ENCODE peak calls at places on chromosomes 5 and 9, in five cellular contexts. One of them, this sample, is unnamed.
A peak's percentile ranks its signal among the peaks of the same experiment; 100 is the strongest.

GRCh38 chr9:127501821-127502343 is 50.6 kb downstream of the LRSAM1 start:
- DNase-seq in H1: no peak
- DNase-seq in HepG2: no peak
- DNase-seq in IMR-90: peak; percentile 35
- DNase-seq in K562: no peak
- DNase-seq in this sample: no peak

GRCh38 chr5:166786178-166786577 is 1505.3 kb upstream of the WWC1 start:
- DNase-seq in IMR-90: no peak
- DNase-seq in H1: no peak
- DNase-seq in HepG2: no peak
- DNase-seq in K562: no peak
- DNase-seq in this sample: no peak

GRCh38 chr5:50905996-50906395 is 239.6 kb downstream of the PARP8 start:
- DNase-seq in H1: no peak
- DNase-seq in K562: no peak
- DNase-seq in HepG2: no peak
- DNase-seq in IMR-90: no peak
- DNase-seq in this sample: no peak

GRCh38 chr9:114000671-114001409 is 77.3 kb downstream of the AMBP start:
- DNase-seq in H1: no peak
- DNase-seq in K562: no peak
- DNase-seq in IMR-90: peak; percentile 28
- DNase-seq in HepG2: no peak
- DNase-seq in this sample: no peak

GRCh38 chr9:99038396-99038795 is 66.5 kb upstream of the TGFBR1 start:
- DNase-seq in IMR-90: no peak
- DNase-seq in K562: no peak
- DNase-seq in HepG2: no peak
- DNase-seq in H1: no peak
- DNase-seq in this sample: no peak

GRCh38 chr5:157718529-157718928 is 12.7 kb upstream of the THG1L start:
- DNase-seq in H1: no peak
- DNase-seq in IMR-90: peak; percentile 77
- DNase-seq in HepG2: peak; percentile 23
- DNase-seq in K562: peak; percentile 62
- DNase-seq in this sample: peak; percentile 55

GRCh38 chr5:172410160-172410559 is 44.2 kb downstream of the SH3PXD2B start:
- DNase-seq in H1: no peak
- DNase-seq in K562: no peak
- DNase-seq in HepG2: no peak
- DNase-seq in IMR-90: peak; percentile 87
- DNase-seq in this sample: no peak

GRCh38 chr5:95697781-95698681 is 15.2 kb upstream of the SPATA9 start:
- DNase-seq in H1: no peak
- DNase-seq in HepG2: no peak
- DNase-seq in K562: peak; percentile 72
- DNase-seq in IMR-90: no peak
- DNase-seq in this sample: no peak

GRCh38 chr5:136073714-136074113 is 44.9 kb downstream of the TGFBI start:
- DNase-seq in IMR-90: no peak
- DNase-seq in K562: no peak
- DNase-seq in HepG2: no peak
- DNase-seq in H1: no peak
- DNase-seq in this sample: no peak

GRCh38 chr9:83444110-83444509 is 94.1 kb downstream of the FRMD3 start:
- DNase-seq in K562: peak; percentile 13
- DNase-seq in H1: no peak
- DNase-seq in HepG2: no peak
- DNase-seq in IMR-90: no peak
- DNase-seq in this sample: no peak

GRCh38 chr9:91253488-91253887 is 108.2 kb downstream of the AUH start:
- DNase-seq in IMR-90: peak; percentile 31
- DNase-seq in HepG2: peak; percentile 7
- DNase-seq in H1: no peak
- DNase-seq in K562: peak; percentile 58
- DNase-seq in this sample: peak; percentile 17

GRCh38 chr5:82335807-82336206 is 57.7 kb upstream of the RPS23 start:
- DNase-seq in H1: no peak
- DNase-seq in HepG2: no peak
- DNase-seq in IMR-90: peak; percentile 69
- DNase-seq in K562: no peak
- DNase-seq in this sample: no peak

GRCh38 chr5:137649228-137649890 is 86.5 kb downstream of the KLHL3 start:
- DNase-seq in HepG2: no peak
- DNase-seq in IMR-90: peak; percentile 60
- DNase-seq in K562: no peak
- DNase-seq in H1: no peak
- DNase-seq in this sample: no peak

DNA sequence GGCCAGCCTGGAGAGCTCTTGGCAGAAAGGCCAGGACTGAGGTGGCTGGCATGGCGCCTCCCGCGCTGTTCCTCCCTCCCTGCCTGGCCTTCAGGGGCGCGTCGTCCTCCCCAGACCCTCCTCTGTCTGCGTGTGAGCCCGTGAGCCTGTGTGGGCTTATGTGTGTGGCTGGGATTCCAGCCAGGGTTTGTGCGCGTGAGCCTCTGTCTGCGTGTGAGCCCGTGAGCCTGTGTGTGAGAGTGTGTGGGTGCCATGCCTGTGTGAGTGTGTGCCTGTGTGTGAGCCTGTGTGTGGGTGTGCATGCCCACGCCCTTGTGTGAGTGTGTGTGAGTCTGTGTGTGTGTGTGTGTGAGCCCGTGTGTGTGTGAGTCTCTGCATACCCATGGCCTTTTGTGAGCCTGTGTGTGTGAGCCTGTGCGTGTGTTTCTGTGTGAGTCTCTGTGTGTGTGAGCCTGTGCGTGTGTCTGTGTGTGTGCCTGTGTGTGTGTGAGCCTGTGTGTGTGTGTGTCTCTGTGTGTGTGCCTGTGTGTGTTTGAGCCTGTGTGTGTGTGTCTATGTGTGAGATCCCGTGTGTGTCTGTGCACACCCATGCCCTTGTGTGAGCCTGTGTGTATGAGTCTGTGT is 13.0 kb downstream of the RXRA start:
- DNase-seq in H1: no peak
- DNase-seq in HepG2: no peak
- DNase-seq in K562: no peak
- DNase-seq in IMR-90: peak; percentile 59
- DNase-seq in this sample: no peak
- TF ChIP-seq MAFK in H1: no peak
- TF ChIP-seq MAFK in HepG2: no peak
- TF ChIP-seq MAFK in K562: no peak
- TF ChIP-seq MAFK in IMR-90: no peak
- TF ChIP-seq MAFK in this sample: no peak

DNA sequence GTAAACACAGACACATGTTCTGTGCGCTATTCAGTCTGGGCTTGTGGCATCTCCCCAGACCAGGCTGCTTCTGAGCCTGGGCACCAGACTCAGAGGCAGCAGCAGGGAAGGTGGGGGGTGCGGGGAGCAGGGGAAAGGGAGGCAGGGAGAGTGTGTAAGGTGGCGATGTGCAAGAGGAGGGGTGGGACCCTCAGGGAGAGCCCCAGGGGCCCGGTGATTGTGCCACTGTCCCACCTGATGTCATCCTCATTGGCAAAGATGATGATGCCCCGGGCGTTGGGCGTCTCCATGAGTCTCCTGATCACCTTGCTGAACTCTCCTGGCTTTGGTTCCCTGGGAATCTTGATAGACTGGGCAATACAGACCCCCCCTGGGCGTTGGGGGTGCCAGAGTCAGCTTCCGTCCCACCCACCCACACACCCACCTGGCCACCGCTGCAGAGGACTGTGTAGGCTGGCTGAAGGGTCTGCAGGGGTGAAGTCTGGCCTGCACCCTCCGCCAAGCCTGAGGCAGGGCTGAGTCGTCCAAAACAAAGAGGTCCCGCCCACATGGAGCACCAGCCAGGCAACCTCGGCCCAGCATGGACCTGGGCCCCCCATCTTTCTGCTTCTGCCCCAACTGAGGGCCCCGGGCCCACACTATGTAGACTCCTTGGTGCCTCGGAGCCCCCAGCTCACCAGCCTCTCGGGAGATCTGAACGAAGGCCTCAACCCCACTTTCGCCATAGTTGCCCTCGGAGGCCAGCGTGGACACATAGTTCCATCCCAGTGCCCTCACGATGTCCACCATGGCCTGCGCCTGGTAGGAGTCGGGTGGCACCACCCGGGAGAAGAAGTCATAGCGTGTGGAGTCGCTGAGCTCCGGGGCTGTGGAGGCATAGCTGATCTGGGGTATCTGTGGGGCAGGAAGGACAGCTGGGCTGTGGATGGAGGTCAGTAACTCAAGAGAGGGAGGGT is 3.7 kb downstream of the GRM6 start:
- DNase-seq in IMR-90: no peak
- DNase-seq in H1: no peak
- DNase-seq in K562: no peak
- DNase-seq in HepG2: no peak
- DNase-seq in this sample: no peak
- TF ChIP-seq MAFK in IMR-90: no peak
- TF ChIP-seq MAFK in H1: no peak
- TF ChIP-seq MAFK in K562: no peak
- TF ChIP-seq MAFK in HepG2: no peak
- TF ChIP-seq MAFK in this sample: no peak

GRCh38 chr9:116662633-116663032 is 24.5 kb upstream of the TRIM32 start:
- DNase-seq in IMR-90: peak; percentile 12
- DNase-seq in H1: no peak
- DNase-seq in HepG2: no peak
- DNase-seq in K562: no peak
- DNase-seq in this sample: no peak

GRCh38 chr9:116663588-116663987 is 23.5 kb upstream of the TRIM32 start:
- DNase-seq in H1: no peak
- DNase-seq in IMR-90: no peak
- DNase-seq in K562: no peak
- DNase-seq in HepG2: no peak
- DNase-seq in this sample: no peak

GRCh38 chr9:116656977-116657376 is 30.1 kb upstream of the TRIM32 start:
- DNase-seq in HepG2: no peak
- DNase-seq in H1: no peak
- DNase-seq in IMR-90: peak; percentile 12
- DNase-seq in K562: no peak
- DNase-seq in this sample: no peak

GRCh38 chr9:116658265-116658664 is 28.8 kb upstream of the TRIM32 start:
- DNase-seq in H1: no peak
- DNase-seq in HepG2: no peak
- DNase-seq in K562: no peak
- DNase-seq in IMR-90: no peak
- DNase-seq in this sample: no peak

DNA sequence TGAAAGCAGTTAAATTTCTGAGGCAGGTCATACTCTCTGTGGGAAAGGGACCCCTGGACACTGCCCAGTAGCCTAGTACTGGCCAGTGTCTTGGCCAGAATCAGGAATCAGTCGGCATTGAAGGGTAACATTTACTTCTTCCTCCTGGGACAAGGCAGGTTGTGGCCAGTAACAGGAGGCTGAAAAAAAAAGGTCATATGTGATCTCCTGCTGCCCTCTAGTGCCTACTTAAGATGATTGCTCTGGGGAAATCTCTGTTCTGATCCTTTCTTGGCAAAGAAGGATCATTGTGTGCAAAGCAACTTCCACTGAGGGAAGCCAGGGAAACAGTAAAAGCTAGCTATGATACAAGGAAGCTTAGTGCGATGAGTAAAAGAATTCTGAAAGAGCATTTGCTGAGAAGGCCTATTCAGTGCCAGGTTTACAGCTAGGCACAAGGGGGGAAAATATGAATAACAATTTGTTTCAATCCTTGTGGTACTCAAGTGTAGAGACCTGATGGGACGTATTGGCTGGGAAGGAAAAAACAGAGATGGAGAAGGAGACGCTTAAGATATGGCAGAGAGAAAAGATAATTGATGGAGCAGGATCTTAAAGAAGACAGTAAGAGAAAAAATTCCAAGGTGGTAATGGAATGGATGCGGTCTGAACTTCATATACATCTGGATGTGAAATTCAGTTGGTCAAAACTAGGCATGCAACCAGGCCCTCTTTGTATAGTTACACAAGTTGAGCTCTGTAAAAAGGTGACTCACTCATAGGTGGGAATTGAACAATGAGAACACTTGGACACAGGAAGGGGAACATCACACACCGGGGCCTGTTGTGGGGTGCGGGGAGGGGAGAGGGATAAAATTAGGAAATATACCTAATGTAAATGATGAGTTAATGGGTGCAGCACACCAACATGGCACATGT is 25.8 kb upstream of the TRIM32 start:
- DNase-seq in H1: no peak
- DNase-seq in IMR-90: peak; percentile 84
- DNase-seq in HepG2: peak; percentile 57
- DNase-seq in K562: peak; percentile 62
- DNase-seq in this sample: peak; percentile 81
- TF ChIP-seq MAFK in H1: no peak
- TF ChIP-seq MAFK in IMR-90: no peak
- TF ChIP-seq MAFK in HepG2: no peak
- TF ChIP-seq MAFK in K562: no peak
- TF ChIP-seq MAFK in this sample: no peak

GRCh38 chr5:74250304-74251102 is 390.0 kb downstream of the ENC1 start:
- DNase-seq in K562: no peak
- DNase-seq in H1: no peak
- DNase-seq in HepG2: no peak
- DNase-seq in IMR-90: no peak
- DNase-seq in this sample: no peak

GRCh38 chr5:74254257-74254656 is 386.3 kb downstream of the ENC1 start:
- DNase-seq in K562: no peak
- DNase-seq in HepG2: no peak
- DNase-seq in H1: no peak
- DNase-seq in IMR-90: no peak
- DNase-seq in this sample: no peak

GRCh38 chr5:74252033-74252430 is 388.5 kb downstream of the ENC1 start:
- DNase-seq in IMR-90: no peak
- DNase-seq in H1: no peak
- DNase-seq in K562: no peak
- DNase-seq in HepG2: no peak
- DNase-seq in this sample: no peak

GRCh38 chr5:74248576-74248975 is 392.0 kb downstream of the ENC1 start:
- DNase-seq in H1: no peak
- DNase-seq in K562: no peak
- DNase-seq in IMR-90: no peak
- DNase-seq in HepG2: no peak
- DNase-seq in this sample: no peak

DNA sequence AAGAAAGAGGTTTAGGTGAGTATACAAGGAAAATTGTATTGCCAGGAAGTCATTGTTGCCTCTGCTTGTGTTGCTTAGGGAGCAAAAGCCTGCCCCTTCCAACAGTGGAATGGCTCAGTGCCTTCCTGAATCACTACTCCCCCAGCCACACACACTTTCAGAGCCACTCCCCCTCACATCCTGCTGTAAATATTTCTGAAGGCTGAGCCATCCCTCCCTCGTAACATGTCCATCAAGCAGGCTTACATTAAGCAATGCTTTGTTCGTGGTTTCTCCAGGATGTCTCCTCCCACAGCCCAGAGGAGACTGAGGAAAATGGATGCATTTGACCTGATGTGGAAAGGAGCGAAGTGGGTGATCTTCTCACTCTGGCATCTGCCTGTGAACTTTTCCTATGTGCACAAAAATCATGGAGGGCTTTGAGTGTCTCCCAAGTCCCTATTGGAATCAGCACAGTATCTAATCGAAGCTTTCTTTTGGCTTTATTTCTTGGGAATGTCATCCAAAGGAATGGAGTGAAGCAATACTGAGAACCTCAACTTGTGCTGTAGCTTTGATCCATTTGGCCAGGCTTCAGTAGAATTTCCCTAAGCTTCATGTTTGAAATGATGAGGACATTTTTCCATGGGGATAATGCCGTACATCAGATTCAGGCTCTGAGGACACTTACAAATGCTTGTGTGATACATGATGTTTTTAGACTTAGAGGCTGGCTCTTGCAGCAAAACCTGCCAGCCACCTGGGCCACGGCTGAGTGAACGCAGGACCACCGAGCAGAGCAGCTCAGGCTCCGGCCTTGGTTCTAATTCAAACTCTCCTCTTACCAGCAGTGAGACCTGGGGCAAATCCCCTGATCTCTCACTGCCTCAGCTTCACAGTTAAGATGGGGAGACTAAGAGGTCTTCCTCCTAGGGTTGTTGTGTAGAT is 389.2 kb downstream of the ENC1 start:
- DNase-seq in H1: no peak
- DNase-seq in HepG2: peak; percentile 24
- DNase-seq in K562: peak; percentile 30
- DNase-seq in IMR-90: peak; percentile 96
- DNase-seq in this sample: peak; percentile 57
- TF ChIP-seq MAFK in H1: no peak
- TF ChIP-seq MAFK in HepG2: no peak
- TF ChIP-seq MAFK in K562: no peak
- TF ChIP-seq MAFK in IMR-90: no peak
- TF ChIP-seq MAFK in this sample: no peak

This sample was measured in A549.